ENCODE peak calls at places on chromosome 19, in six cellular contexts. I is A549; O is MV-4-11; N is activated naive CD4-positive, alpha-beta T cell; B is G401; D is AG09319. A is an unnamed sample.

GRCh38 chr19:18961767-18962423 is 20.9 kb upstream of the HOMER3 start:
- DNase-seq in D (no peak), N (no peak), I (no peak), O (no peak), B (no peak), A (no peak)

GRCh38 chr19:15479391-15480345 is at the start of gene PGLYRP2:
- DNase-seq in N (no peak), D (no peak), I (peak; percentile 32), O (peak; percentile 19), B (peak; percentile 4), A (no peak)

GRCh38 chr19:5138606-5139594 is 170.0 kb downstream of the KDM4B start:
- DNase-seq in O (peak; percentile 99), B (peak; percentile 27), N (peak; percentile 55), I (no peak), D (no peak), A (peak; percentile 38)

GRCh38 chr19:35913589-35913988 is 5.5 kb upstream of the TYROBP start:
- DNase-seq in N (no peak), D (no peak), B (no peak), I (no peak), O (peak; percentile 49), A (no peak)

GRCh38 chr19:16338470-16339360 is 14.1 kb downstream of the KLF2 start:
- DNase-seq in D (peak; percentile 46), B (no peak), O (peak; percentile 92), I (peak; percentile 72), N (no peak), A (peak; percentile 69)

GRCh38 chr19:3266792-3267469 is 42.5 kb downstream of the CELF5 start:
- DNase-seq in I (no peak), O (no peak), N (no peak), D (no peak), B (no peak), A (no peak)

GRCh38 chr19:48746738-48747575 is at the start of gene IZUMO1:
- DNase-seq in I (peak; percentile 94), B (peak; percentile 96), N (no peak), D (peak; percentile 55), O (peak; percentile 90), A (no peak)

GRCh38 chr19:37981785-37982475 is 74.9 kb downstream of the SIPA1L3 start:
- DNase-seq in B (no peak), I (no peak), D (no peak), N (no peak), O (no peak), A (no peak)

GRCh38 chr19:4867534-4868285 is at the start of gene PLIN3:
- DNase-seq in B (peak; percentile 65), N (peak; percentile 85), O (peak; percentile 92), D (peak; percentile 93), I (peak; percentile 96), A (peak; percentile 81)

GRCh38 chr19:54062643-54063042 is 1.1 kb downstream of the VSTM1 start:
- DNase-seq in O (peak; percentile 34), D (no peak), B (no peak), I (no peak), N (no peak), A (no peak)

A was measured in AG09309.